ENCODE peak calls at places on chromosomes 11 and 22, in four cellular contexts. K is mammary epithelial cell, R is fibroblast of lung, D is IMR-90. I is an unnamed sample.

GRCh38 chr11:57248780-57249383 is 11.8 kb upstream of the APLNR start:
- DNase-seq in K (peak), R (peak), D (peak), I (peak)

GRCh38 chr11:69497221-69497787 is 15.8 kb downstream of the LINC01488 start:
- DNase-seq in K (peak), R (peak), D (peak), I (peak)

GRCh38 chr11:1072116-1072820 is 2.4 kb upstream of the MUC2 start:
- DNase-seq in K (no peak), R (peak), D (peak), I (peak)

GRCh38 chr22:24824250-24824649 is 18.2 kb downstream of the SGSM1 start:
- DNase-seq in K (no peak), R (no peak), D (no peak), I (no peak)

GRCh38 chr11:34680918-34681554 is 60.1 kb downstream of the EHF start:
- DNase-seq in K (peak), R (peak), D (peak), I (peak)

GRCh38 chr22:28927526-28928089 is 44.2 kb downstream of the ZNRF3 start:
- DNase-seq in K (no peak), R (no peak), D (no peak), I (no peak)

GRCh38 chr22:33932997-33933396 is 12.7 kb upstream of the LARGE1 start:
- DNase-seq in K (peak), R (no peak), D (no peak), I (no peak)

GRCh38 chr11:43367382-43368178 is 8.9 kb downstream of the TTC17 start:
- DNase-seq in K (peak), R (peak), D (peak), I (no peak)

GRCh38 chr11:1226981-1227550 is 4.2 kb downstream of the MUC5B start:
- DNase-seq in K (no peak), R (no peak), D (peak), I (no peak)

GRCh38 chr11:121472310-121472709 is 19.5 kb upstream of the SORL1-AS1 start:
- DNase-seq in K (no peak), R (no peak), D (no peak), I (no peak)

GRCh38 chr11:71207996-71208774 is 44.2 kb downstream of the SHANK2 start:
- DNase-seq in K (no peak), R (no peak), D (no peak), I (no peak)

GRCh38 chr11:115504279-115505158 is at the start of gene CADM1:
- DNase-seq in K (peak), R (peak), D (peak), I (peak)

GRCh38 chr11:16815047-16815767 is 76.8 kb downstream of the C11orf58 start:
- DNase-seq in K (no peak), R (peak), D (peak), I (peak)

GRCh38 chr22:18024956-18025720 is 777 bp upstream of the MICAL3 start:
- DNase-seq in K (no peak), R (no peak), D (no peak), I (no peak)

GRCh38 chr22:18021431-18021830 is 2.9 kb downstream of the MICAL3 start:
- DNase-seq in K (peak), R (no peak), D (no peak), I (no peak)

GRCh38 chr22:18022851-18023250 is 1.5 kb downstream of the MICAL3 start:
- DNase-seq in K (no peak), R (no peak), D (no peak), I (no peak)

GRCh38 chr22:18023509-18024275 is 669 bp downstream of the MICAL3 start:
- DNase-seq in K (peak), R (peak), D (peak), I (peak)

DNA sequence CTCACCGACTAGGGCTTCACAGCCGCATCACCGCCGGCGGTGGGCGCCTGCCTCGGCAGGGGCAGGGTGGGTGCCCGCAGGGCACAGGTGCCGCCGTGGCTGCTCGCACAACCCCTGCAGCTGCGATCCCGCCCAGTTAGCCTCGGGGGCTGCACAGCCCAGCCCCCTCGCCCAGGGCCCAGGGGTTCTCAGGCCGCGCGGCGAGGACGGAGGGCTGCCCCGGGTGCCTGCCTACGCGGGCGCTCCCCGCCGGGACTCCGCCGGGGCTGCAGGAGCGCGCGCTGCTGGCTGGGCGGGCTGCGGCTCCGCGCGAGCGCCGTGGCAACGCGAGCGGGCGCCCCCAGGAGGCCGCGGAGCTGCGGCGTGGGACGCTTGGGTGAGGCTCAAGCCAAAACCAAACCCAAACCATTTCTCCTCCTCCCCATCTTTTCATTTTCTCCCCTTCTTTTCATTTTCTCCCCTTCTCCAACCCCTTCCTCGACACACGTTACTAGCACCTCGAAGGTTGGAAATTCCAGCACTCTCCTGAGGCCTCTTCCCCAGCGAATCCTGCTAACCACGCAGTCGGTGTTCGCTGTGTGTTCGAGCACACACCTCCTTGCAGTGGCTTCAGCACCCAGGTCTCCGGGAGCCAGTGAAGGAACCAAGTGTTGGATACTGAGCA is at the start of gene MICAL3:
- DNase-seq in K (peak), R (peak), D (peak), I (peak)
- H3K9ac ChIP-seq in K (peak), R (peak), D (peak), I (peak)

GRCh38 chr22:47055461-47055860 is 293.0 kb downstream of the TBC1D22A start:
- DNase-seq in K (no peak), R (no peak), D (no peak), I (no peak)
- H3K9ac ChIP-seq in K (no peak), R (no peak), D (no peak), I (no peak)

GRCh38 chr11:75103380-75104026 is 6.8 kb upstream of the OR2AT4 start:
- DNase-seq in K (peak), R (peak), D (peak), I (peak)

GRCh38 chr11:75097173-75097557 is 489 bp upstream of the OR2AT4 start:
- DNase-seq in K (no peak), R (no peak), D (no peak), I (no peak)

GRCh38 chr11:75099635-75100034 is 3.0 kb upstream of the OR2AT4 start:
- DNase-seq in K (no peak), R (no peak), D (no peak), I (no peak)

GRCh38 chr11:75101424-75102128 is 4.9 kb upstream of the OR2AT4 start:
- DNase-seq in K (no peak), R (no peak), D (no peak), I (no peak)

DNA sequence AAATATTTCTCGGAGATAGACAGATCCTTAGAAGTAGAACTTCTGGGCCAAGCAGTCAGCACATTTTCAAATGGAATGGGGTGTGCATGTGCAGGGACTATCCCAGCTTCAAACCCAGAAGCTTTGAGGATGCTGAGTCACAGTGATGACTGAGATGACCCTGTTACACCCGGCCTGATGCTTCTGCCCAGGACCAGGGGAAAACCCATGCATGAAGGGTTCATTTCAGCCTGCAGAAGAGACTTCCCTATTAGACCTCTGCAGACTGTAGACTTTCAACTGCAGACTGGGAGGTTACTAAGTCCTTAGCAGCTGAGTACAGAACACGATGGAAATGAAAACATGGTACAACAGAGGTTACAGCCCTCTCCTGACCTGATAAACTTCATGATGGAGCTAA is 3.6 kb upstream of the OR2AT4 start:
- DNase-seq in K (peak), R (no peak), D (peak), I (no peak)
- H3K9ac ChIP-seq in K (no peak), R (no peak), D (no peak), I (no peak)

GRCh38 chr22:20956258-20957117 is 10.6 kb upstream of the AIFM3 start:
- DNase-seq in K (peak), R (peak), D (peak), I (peak)
- H3K9ac ChIP-seq in K (no peak), R (peak), D (no peak), I (peak)

GRCh38 chr22:22156716-22157499 is 87.7 kb upstream of the VPREB1 start:
- DNase-seq in K (peak), R (peak), D (peak), I (peak)
- H3K9ac ChIP-seq in K (no peak), R (no peak), D (no peak), I (no peak)

I was measured in adipocyte.